ENCODE peak calls at places on chromosome 4, in five cellular contexts. One of them, this sample, is unnamed.

GRCh38 chr4:8702020-8702495 is 109.5 kb downstream of the CPZ start:
- DNase-seq in mucosa of descending colon: no peak
- DNase-seq in brain microvascular endothelial cell: no peak
- DNase-seq in Peyer's patch: no peak
- DNase-seq in lower lobe of right lung: no peak
- DNase-seq in this sample: no peak

GRCh38 chr4:156749791-156750403 is 221.7 kb downstream of the PDGFC start:
- DNase-seq in lower lobe of right lung: no peak
- DNase-seq in brain microvascular endothelial cell: no peak
- DNase-seq in mucosa of descending colon: no peak
- DNase-seq in Peyer's patch: no peak
- DNase-seq in this sample: no peak

GRCh38 chr4:80069108-80069836 is 3.8 kb downstream of the ANTXR2 start:
- DNase-seq in mucosa of descending colon: no peak
- DNase-seq in brain microvascular endothelial cell: no peak
- DNase-seq in lower lobe of right lung: no peak
- DNase-seq in Peyer's patch: no peak
- DNase-seq in this sample: no peak

GRCh38 chr4:54542540-54543041 is 115.2 kb upstream of the KIT start:
- DNase-seq in mucosa of descending colon: no peak
- DNase-seq in Peyer's patch: no peak
- DNase-seq in brain microvascular endothelial cell: peak; percentile 83
- DNase-seq in lower lobe of right lung: no peak
- DNase-seq in this sample: no peak

GRCh38 chr4:123323998-123324397 is 72.6 kb upstream of the SPRY1 start:
- DNase-seq in lower lobe of right lung: no peak
- DNase-seq in mucosa of descending colon: no peak
- DNase-seq in Peyer's patch: no peak
- DNase-seq in brain microvascular endothelial cell: no peak
- DNase-seq in this sample: no peak

GRCh38 chr4:151359576-151359975 is 34.2 kb upstream of the SH3D19 start:
- DNase-seq in mucosa of descending colon: peak; percentile 58
- DNase-seq in lower lobe of right lung: no peak
- DNase-seq in Peyer's patch: no peak
- DNase-seq in brain microvascular endothelial cell: no peak
- DNase-seq in this sample: no peak

GRCh38 chr4:90960433-90960832 is 833.2 kb downstream of the CCSER1 start:
- DNase-seq in Peyer's patch: no peak
- DNase-seq in mucosa of descending colon: no peak
- DNase-seq in lower lobe of right lung: no peak
- DNase-seq in brain microvascular endothelial cell: no peak
- DNase-seq in this sample: no peak

GRCh38 chr4:95867919-95868318 is 28.0 kb downstream of the PDHA2 start:
- DNase-seq in brain microvascular endothelial cell: no peak
- DNase-seq in lower lobe of right lung: no peak
- DNase-seq in mucosa of descending colon: no peak
- DNase-seq in Peyer's patch: no peak
- DNase-seq in this sample: no peak

GRCh38 chr4:62896721-62897120 is 1512.5 kb downstream of the TECRL start:
- DNase-seq in brain microvascular endothelial cell: no peak
- DNase-seq in lower lobe of right lung: no peak
- DNase-seq in mucosa of descending colon: no peak
- DNase-seq in Peyer's patch: no peak
- DNase-seq in this sample: peak; percentile 35

GRCh38 chr4:83716874-83717273 is 181.0 kb downstream of the GPAT3 start:
- DNase-seq in brain microvascular endothelial cell: no peak
- DNase-seq in mucosa of descending colon: no peak
- DNase-seq in lower lobe of right lung: no peak
- DNase-seq in Peyer's patch: no peak
- DNase-seq in this sample: no peak

GRCh38 chr4:69749771-69750170 is 10.6 kb downstream of the SULT1B1 start:
- DNase-seq in brain microvascular endothelial cell: peak; percentile 31
- DNase-seq in Peyer's patch: no peak
- DNase-seq in lower lobe of right lung: no peak
- DNase-seq in mucosa of descending colon: no peak
- DNase-seq in this sample: no peak

GRCh38 chr4:56619160-56619559 is 61.9 kb downstream of the HOPX start:
- DNase-seq in Peyer's patch: no peak
- DNase-seq in lower lobe of right lung: no peak
- DNase-seq in brain microvascular endothelial cell: peak; percentile 41
- DNase-seq in mucosa of descending colon: no peak
- DNase-seq in this sample: no peak

GRCh38 chr4:145177906-145178538 is 2.4 kb downstream of the OTUD4 start:
- DNase-seq in Peyer's patch: no peak
- DNase-seq in brain microvascular endothelial cell: no peak
- DNase-seq in mucosa of descending colon: no peak
- DNase-seq in lower lobe of right lung: no peak
- DNase-seq in this sample: no peak

GRCh38 chr4:131061734-131062133 is 1965.8 kb downstream of the C4orf33 start:
- DNase-seq in Peyer's patch: no peak
- DNase-seq in brain microvascular endothelial cell: no peak
- DNase-seq in lower lobe of right lung: no peak
- DNase-seq in mucosa of descending colon: no peak
- DNase-seq in this sample: no peak

GRCh38 chr4:27308379-27308778 is 447.7 kb downstream of the STIM2 start:
- DNase-seq in lower lobe of right lung: no peak
- DNase-seq in mucosa of descending colon: no peak
- DNase-seq in brain microvascular endothelial cell: no peak
- DNase-seq in Peyer's patch: no peak
- DNase-seq in this sample: no peak

GRCh38 chr4:53744446-53745160 is 153.3 kb upstream of the LNX1 start:
- DNase-seq in Peyer's patch: no peak
- DNase-seq in brain microvascular endothelial cell: no peak
- DNase-seq in mucosa of descending colon: no peak
- DNase-seq in lower lobe of right lung: no peak
- DNase-seq in this sample: no peak

GRCh38 chr4:53089940-53090729 is 228.0 kb downstream of the RASL11B start:
- DNase-seq in Peyer's patch: no peak
- DNase-seq in brain microvascular endothelial cell: no peak
- DNase-seq in lower lobe of right lung: no peak
- DNase-seq in mucosa of descending colon: no peak
- DNase-seq in this sample: no peak

GRCh38 chr4:751676-752075 is 46.0 kb downstream of the PCGF3 start:
- DNase-seq in lower lobe of right lung: peak; percentile 42
- DNase-seq in mucosa of descending colon: no peak
- DNase-seq in Peyer's patch: no peak
- DNase-seq in brain microvascular endothelial cell: peak; percentile 49
- DNase-seq in this sample: peak; percentile 58

GRCh38 chr4:85078016-85078415 is 111.5 kb upstream of the WDFY3 start:
- DNase-seq in mucosa of descending colon: no peak
- DNase-seq in Peyer's patch: no peak
- DNase-seq in lower lobe of right lung: no peak
- DNase-seq in brain microvascular endothelial cell: no peak
- DNase-seq in this sample: no peak

GRCh38 chr4:138696058-138696457 is 319.5 kb upstream of the NOCT start:
- DNase-seq in brain microvascular endothelial cell: no peak
- DNase-seq in lower lobe of right lung: no peak
- DNase-seq in Peyer's patch: no peak
- DNase-seq in mucosa of descending colon: no peak
- DNase-seq in this sample: no peak

GRCh38 chr4:169810325-169811323 is 52.9 kb upstream of the HPF1 start:
- DNase-seq in brain microvascular endothelial cell: peak; percentile 82
- DNase-seq in mucosa of descending colon: no peak
- DNase-seq in Peyer's patch: no peak
- DNase-seq in lower lobe of right lung: no peak
- DNase-seq in this sample: no peak

GRCh38 chr4:157221426-157221894 is 932 bp downstream of the GRIA2 start:
- DNase-seq in Peyer's patch: no peak
- DNase-seq in brain microvascular endothelial cell: no peak
- DNase-seq in mucosa of descending colon: no peak
- DNase-seq in lower lobe of right lung: no peak
- DNase-seq in this sample: no peak

GRCh38 chr4:17760602-17761001 is 20.8 kb downstream of the FAM184B start:
- DNase-seq in Peyer's patch: no peak
- DNase-seq in mucosa of descending colon: no peak
- DNase-seq in lower lobe of right lung: no peak
- DNase-seq in brain microvascular endothelial cell: no peak
- DNase-seq in this sample: no peak

GRCh38 chr4:69689530-69690111 is 36.6 kb upstream of the UGT2A1 start:
- DNase-seq in mucosa of descending colon: no peak
- DNase-seq in lower lobe of right lung: no peak
- DNase-seq in Peyer's patch: no peak
- DNase-seq in brain microvascular endothelial cell: no peak
- DNase-seq in this sample: no peak

GRCh38 chr4:2958446-2958845 is 4.8 kb downstream of the NOP14 start:
- DNase-seq in Peyer's patch: no peak
- DNase-seq in mucosa of descending colon: no peak
- DNase-seq in lower lobe of right lung: no peak
- DNase-seq in brain microvascular endothelial cell: peak; percentile 30
- DNase-seq in this sample: no peak

GRCh38 chr4:7761312-7761711 is 178.3 kb downstream of the AFAP1 start:
- DNase-seq in mucosa of descending colon: no peak
- DNase-seq in Peyer's patch: no peak
- DNase-seq in lower lobe of right lung: no peak
- DNase-seq in brain microvascular endothelial cell: no peak
- DNase-seq in this sample: no peak

GRCh38 chr4:140851032-140851636 is 94.9 kb upstream of the TBC1D9 start:
- DNase-seq in brain microvascular endothelial cell: peak; percentile 51
- DNase-seq in lower lobe of right lung: no peak
- DNase-seq in Peyer's patch: peak; percentile 50
- DNase-seq in mucosa of descending colon: no peak
- DNase-seq in this sample: no peak

GRCh38 chr4:14877246-14878220 is 124.7 kb upstream of the CPEB2 start:
- DNase-seq in Peyer's patch: no peak
- DNase-seq in brain microvascular endothelial cell: no peak
- DNase-seq in mucosa of descending colon: no peak
- DNase-seq in lower lobe of right lung: no peak
- DNase-seq in this sample: no peak

GRCh38 chr4:53450773-53451172 is 73.3 kb downstream of the FIP1L1 start:
- DNase-seq in Peyer's patch: no peak
- DNase-seq in lower lobe of right lung: no peak
- DNase-seq in brain microvascular endothelial cell: peak; percentile 11
- DNase-seq in mucosa of descending colon: no peak
- DNase-seq in this sample: no peak

GRCh38 chr4:100049872-100050271 is 99.8 kb upstream of the H2AZ1 start:
- DNase-seq in mucosa of descending colon: no peak
- DNase-seq in lower lobe of right lung: no peak
- DNase-seq in brain microvascular endothelial cell: no peak
- DNase-seq in Peyer's patch: no peak
- DNase-seq in this sample: no peak

GRCh38 chr4:68283714-68284113 is 38.2 kb upstream of the TMPRSS11B start:
- DNase-seq in Peyer's patch: no peak
- DNase-seq in lower lobe of right lung: no peak
- DNase-seq in brain microvascular endothelial cell: no peak
- DNase-seq in mucosa of descending colon: no peak
- DNase-seq in this sample: no peak

GRCh38 chr4:40524642-40525041 is 105.0 kb downstream of the RBM47 start:
- DNase-seq in mucosa of descending colon: no peak
- DNase-seq in brain microvascular endothelial cell: no peak
- DNase-seq in lower lobe of right lung: no peak
- DNase-seq in Peyer's patch: no peak
- DNase-seq in this sample: no peak

DNA sequence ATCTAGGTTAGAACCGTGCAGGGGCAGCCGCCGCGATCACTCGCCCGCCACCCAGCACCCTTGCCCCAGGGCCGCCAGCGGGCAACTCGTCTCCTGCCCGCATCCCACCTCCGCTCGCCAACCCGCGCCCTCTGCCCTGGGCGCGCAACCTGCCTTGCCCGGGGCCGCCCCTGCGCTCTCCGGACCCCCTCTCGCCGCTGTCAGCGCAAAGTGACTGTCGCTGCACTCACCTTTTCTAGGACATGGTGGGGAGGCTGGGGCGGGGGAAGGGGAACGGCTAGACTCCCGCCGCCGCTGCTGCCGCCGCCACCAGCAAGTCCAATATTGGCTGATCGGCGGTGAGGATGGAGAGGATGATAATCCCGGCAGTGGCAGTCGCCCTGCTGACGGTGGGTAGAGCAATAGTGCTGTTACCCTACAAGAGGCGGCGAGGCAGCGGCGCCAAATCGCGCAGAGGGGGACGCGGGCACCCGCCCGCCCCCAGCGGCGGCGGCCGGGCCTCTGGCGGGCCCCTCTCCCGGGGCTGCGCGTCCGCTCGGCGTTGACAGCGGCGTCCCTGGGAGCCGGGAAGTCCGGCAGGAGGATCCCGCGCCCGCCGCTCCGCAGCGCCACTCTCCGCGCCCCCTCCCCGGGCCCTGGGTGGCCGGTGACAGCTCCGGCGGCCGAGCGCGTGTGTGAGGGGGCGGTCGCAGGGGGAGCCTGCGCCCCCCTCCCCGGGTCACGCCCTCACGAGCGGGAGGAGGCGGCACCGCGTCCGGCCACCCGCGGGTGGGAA is 2.3 kb upstream of the NR3C2 start:
- DNase-seq in Peyer's patch: peak; percentile 43
- DNase-seq in lower lobe of right lung: peak; percentile 60
- DNase-seq in mucosa of descending colon: peak; percentile 71
- DNase-seq in brain microvascular endothelial cell: no peak
- DNase-seq in this sample: peak; percentile 82
- TF ChIP-seq CTCF in Peyer's patch: peak; percentile 11
- TF ChIP-seq CTCF in lower lobe of right lung: no peak
- TF ChIP-seq CTCF in mucosa of descending colon: peak; percentile 0
- TF ChIP-seq CTCF in brain microvascular endothelial cell: no peak
- TF ChIP-seq CTCF in this sample: no peak

GRCh38 chr4:73231518-73232487 is 26.8 kb downstream of the ANKRD17 start:
- DNase-seq in Peyer's patch: no peak
- DNase-seq in brain microvascular endothelial cell: no peak
- DNase-seq in mucosa of descending colon: no peak
- DNase-seq in lower lobe of right lung: no peak
- DNase-seq in this sample: no peak

GRCh38 chr4:73230865-73231517 is 27.6 kb downstream of the ANKRD17 start:
- DNase-seq in lower lobe of right lung: no peak
- DNase-seq in mucosa of descending colon: no peak
- DNase-seq in brain microvascular endothelial cell: no peak
- DNase-seq in Peyer's patch: no peak
- DNase-seq in this sample: no peak

GRCh38 chr4:73234712-73235111 is 23.9 kb downstream of the ANKRD17 start:
- DNase-seq in mucosa of descending colon: no peak
- DNase-seq in lower lobe of right lung: no peak
- DNase-seq in brain microvascular endothelial cell: no peak
- DNase-seq in Peyer's patch: no peak
- DNase-seq in this sample: no peak

GRCh38 chr4:73236151-73236550 is 22.4 kb downstream of the ANKRD17 start:
- DNase-seq in mucosa of descending colon: no peak
- DNase-seq in lower lobe of right lung: no peak
- DNase-seq in brain microvascular endothelial cell: no peak
- DNase-seq in Peyer's patch: no peak
- DNase-seq in this sample: no peak
- TF ChIP-seq CTCF in mucosa of descending colon: no peak
- TF ChIP-seq CTCF in lower lobe of right lung: no peak
- TF ChIP-seq CTCF in brain microvascular endothelial cell: no peak
- TF ChIP-seq CTCF in Peyer's patch: no peak
- TF ChIP-seq CTCF in this sample: no peak

GRCh38 chr4:39410415-39410814 is 3.7 kb downstream of the KLB start:
- DNase-seq in Peyer's patch: no peak
- DNase-seq in lower lobe of right lung: no peak
- DNase-seq in mucosa of descending colon: no peak
- DNase-seq in brain microvascular endothelial cell: no peak
- DNase-seq in this sample: no peak
- TF ChIP-seq CTCF in Peyer's patch: no peak
- TF ChIP-seq CTCF in lower lobe of right lung: no peak
- TF ChIP-seq CTCF in mucosa of descending colon: no peak
- TF ChIP-seq CTCF in brain microvascular endothelial cell: peak; percentile 33
- TF ChIP-seq CTCF in this sample: no peak

DNA sequence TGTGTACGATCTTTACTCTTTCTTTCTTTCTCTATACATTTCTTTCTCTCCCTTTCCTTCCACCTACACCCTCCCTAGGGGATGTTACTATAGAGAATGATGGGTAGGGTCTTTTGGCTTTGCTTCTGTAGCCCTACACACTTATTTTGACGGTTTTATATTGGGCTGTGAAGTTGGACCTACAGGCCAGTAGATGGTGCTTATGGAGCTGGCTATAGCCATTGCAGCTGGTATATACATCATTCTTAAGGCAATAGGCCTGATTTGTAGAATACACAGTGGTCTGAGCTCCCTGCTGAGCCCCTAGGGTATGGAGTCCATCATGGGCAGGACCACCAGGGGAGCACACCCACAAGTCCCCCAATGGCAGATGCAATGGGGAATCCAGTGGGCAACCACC is 1869.7 kb downstream of the STIM2 start:
- DNase-seq in mucosa of descending colon: no peak
- DNase-seq in Peyer's patch: no peak
- DNase-seq in brain microvascular endothelial cell: no peak
- DNase-seq in lower lobe of right lung: no peak
- DNase-seq in this sample: no peak
- TF ChIP-seq CTCF in mucosa of descending colon: no peak
- TF ChIP-seq CTCF in Peyer's patch: no peak
- TF ChIP-seq CTCF in brain microvascular endothelial cell: peak; percentile 11
- TF ChIP-seq CTCF in lower lobe of right lung: no peak
- TF ChIP-seq CTCF in this sample: no peak

This sample was measured in left lung.